ENCODE peak calls at places on chromosomes 6 and 20, in five cellular contexts. M is psoas muscle, G is Caco-2, B is HT-29, Q is HFFc6. H is an unnamed sample.

GRCh38 chr20:32466739-32467505 is 108.8 kb downstream of the ASXL1 start:
- DNase-seq in M (no peak), G (no peak), B (no peak), Q (no peak), H (no peak)

GRCh38 chr20:58088105-58088504 is 140.3 kb downstream of the ANKRD60 start:
- DNase-seq in M (no peak), G (no peak), B (no peak), Q (no peak), H (no peak)

GRCh38 chr20:2652724-2653510 is 485 bp downstream of the NOP56 start:
- DNase-seq in Q (no peak), G (no peak), B (peak; percentile 18), M (peak; percentile 51), H (peak; percentile 51)

GRCh38 chr6:107185570-107185969 is 70.3 kb upstream of the BEND3 start:
- DNase-seq in M (no peak), G (peak; percentile 44), B (peak; percentile 38), Q (peak; percentile 2), H (peak; percentile 39)

GRCh38 chr6:7110092-7110792 is 2.5 kb downstream of the RREB1 start:
- DNase-seq in B (no peak), M (no peak), G (no peak), Q (no peak), H (no peak)

GRCh38 chr6:122476131-122476530 is 4.5 kb upstream of the SERINC1 start:
- DNase-seq in G (no peak), B (peak; percentile 37), M (no peak), Q (peak; percentile 25), H (peak; percentile 17)

GRCh38 chr20:51532577-51533191 is 9.8 kb downstream of the NFATC2 start:
- DNase-seq in G (no peak), B (no peak), M (peak; percentile 64), Q (peak; percentile 40), H (no peak)

GRCh38 chr20:57672164-57672563 is 37.7 kb downstream of the PMEPA1 start:
- DNase-seq in G (no peak), M (peak; percentile 39), Q (no peak), B (no peak), H (no peak)

GRCh38 chr6:5752282-5752681 is 254.4 kb downstream of the NRN1 start:
- DNase-seq in Q (peak; percentile 74), B (no peak), M (no peak), G (no peak), H (no peak)

GRCh38 chr6:109308018-109308492 is 74.2 kb downstream of the CD164 start:
- DNase-seq in M (peak; percentile 55), B (no peak), G (peak; percentile 67), Q (peak; percentile 73), H (peak; percentile 33)

GRCh38 chr6:17768881-17769280 is 62.2 kb upstream of the NUP153 start:
- DNase-seq in G (no peak), B (no peak), M (no peak), Q (no peak), H (no peak)

GRCh38 chr20:18087054-18087453 is 29.3 kb upstream of the OVOL2 start:
- DNase-seq in B (no peak), M (no peak), G (no peak), Q (no peak), H (no peak)

GRCh38 chr6:127516676-127517273 is 2.4 kb downstream of the MTCL3 start:
- DNase-seq in B (peak; percentile 28), Q (peak; percentile 41), G (peak; percentile 48), M (no peak), H (peak; percentile 83)

GRCh38 chr6:106158816-106159215 is 72.7 kb downstream of the PRDM1 start:
- DNase-seq in B (no peak), M (no peak), G (no peak), Q (no peak), H (no peak)

GRCh38 chr6:10518461-10519216 is 2.5 kb upstream of the GCNT2 start:
- DNase-seq in M (no peak), B (peak; percentile 61), G (no peak), Q (peak; percentile 21), H (no peak)

GRCh38 chr6:112342511-112342910 is 4.6 kb upstream of the RFPL4B start:
- DNase-seq in B (no peak), M (no peak), Q (no peak), G (no peak), H (no peak)

GRCh38 chr6:43779864-43780260 is 9.9 kb downstream of the VEGFA start:
- DNase-seq in Q (no peak), M (no peak), B (no peak), G (no peak), H (no peak)

GRCh38 chr6:136762022-136762975 is 30.0 kb downstream of the MAP3K5 start:
- DNase-seq in Q (no peak), B (no peak), M (no peak), G (no peak), H (no peak)

GRCh38 chr6:34273242-34273805 is 24.5 kb upstream of the SMIM29 start:
- DNase-seq in B (no peak), Q (no peak), G (no peak), M (peak; percentile 34), H (no peak)

GRCh38 chr20:4681971-4682370 is 39.7 kb upstream of the PRND start:
- DNase-seq in Q (peak; percentile 50), M (no peak), G (no peak), B (no peak), H (no peak)

GRCh38 chr6:2518029-2518428 is 232.7 kb downstream of the MYLK4 start:
- DNase-seq in G (no peak), B (no peak), Q (no peak), M (no peak), H (no peak)

GRCh38 chr6:53786832-53787231 is 8.0 kb upstream of the LRRC1 start:
- DNase-seq in B (no peak), M (no peak), Q (no peak), G (no peak), H (no peak)

GRCh38 chr6:41767112-41767946 is 12.4 kb downstream of the FRS3 start:
- DNase-seq in Q (peak; percentile 92), B (peak; percentile 56), G (peak; percentile 82), M (no peak), H (peak; percentile 52)

GRCh38 chr6:167893416-167893815 is 66.7 kb downstream of the AFDN start:
- DNase-seq in M (no peak), G (no peak), Q (peak; percentile 38), B (peak; percentile 24), H (no peak)

H was measured in HuH-7.